ENCODE peak calls at places on chromosomes 3 and 15, in seven cellular contexts. Q is right atrium auricular region, B is cardiac fibroblast, T is bronchial epithelial cell, D is kidney epithelial cell, W is fibroblast of lung, A is WTC11. I is an unnamed sample.

GRCh38 chr15:78162038-78162437 is 12.9 kb downstream of the IDH3A start:
- DNase-seq in D (no peak), Q (no peak), B (no peak), T (no peak), A (no peak), W (no peak), I (no peak)

GRCh38 chr3:53464424-53464823 is 30.0 kb upstream of the CACNA1D start:
- DNase-seq in Q (no peak), D (peak), W (peak), B (no peak), A (no peak), T (peak), I (no peak)

GRCh38 chr15:100922192-100923040 is 3.3 kb downstream of the LRRK1 start:
- DNase-seq in W (no peak), T (no peak), A (no peak), B (no peak), D (no peak), Q (no peak), I (no peak)

GRCh38 chr3:75687323-75687722 is 23.2 kb downstream of the FRG2C start:
- DNase-seq in T (no peak), D (no peak), W (no peak), Q (no peak), A (peak), B (no peak), I (no peak)

GRCh38 chr15:48144889-48145288 is 24.1 kb downstream of the SLC24A5 start:
- DNase-seq in Q (no peak), W (peak), B (peak), T (no peak), D (no peak), A (no peak), I (no peak)

GRCh38 chr3:108662141-108662738 is 72.7 kb downstream of the DZIP3 start:
- DNase-seq in Q (no peak), W (peak), A (no peak), T (peak), B (peak), D (peak), I (peak)

GRCh38 chr3:149340310-149340933 is 7.0 kb upstream of the TM4SF18 start:
- DNase-seq in W (peak), T (peak), A (no peak), Q (no peak), D (no peak), B (peak), I (no peak)

GRCh38 chr3:101542952-101543351 is 18.7 kb upstream of the TRMT10C start:
- DNase-seq in W (no peak), B (no peak), A (no peak), D (no peak), Q (no peak), T (no peak), I (no peak)

GRCh38 chr3:193673845-193674244 is 80.8 kb downstream of the OPA1 start:
- DNase-seq in W (no peak), Q (no peak), D (no peak), A (no peak), B (no peak), T (no peak), I (peak)

GRCh38 chr15:41490355-41490754 is 3.3 kb upstream of the ITPKA start:
- DNase-seq in W (peak), A (no peak), T (peak), B (peak), Q (no peak), D (peak), I (no peak)

GRCh38 chr15:55661431-55661830 is 73.3 kb upstream of the PYGO1 start:
- DNase-seq in B (peak), W (peak), D (no peak), Q (no peak), A (no peak), T (no peak), I (no peak)

GRCh38 chr3:126941721-126942270 is 41.1 kb upstream of the PLXNA1 start:
- DNase-seq in Q (no peak), W (peak), D (peak), T (peak), B (no peak), A (no peak), I (no peak)

GRCh38 chr3:87033205-87033604 is 42.3 kb upstream of the VGLL3 start:
- DNase-seq in A (no peak), T (no peak), B (no peak), D (no peak), W (no peak), Q (no peak), I (no peak)

DNA sequence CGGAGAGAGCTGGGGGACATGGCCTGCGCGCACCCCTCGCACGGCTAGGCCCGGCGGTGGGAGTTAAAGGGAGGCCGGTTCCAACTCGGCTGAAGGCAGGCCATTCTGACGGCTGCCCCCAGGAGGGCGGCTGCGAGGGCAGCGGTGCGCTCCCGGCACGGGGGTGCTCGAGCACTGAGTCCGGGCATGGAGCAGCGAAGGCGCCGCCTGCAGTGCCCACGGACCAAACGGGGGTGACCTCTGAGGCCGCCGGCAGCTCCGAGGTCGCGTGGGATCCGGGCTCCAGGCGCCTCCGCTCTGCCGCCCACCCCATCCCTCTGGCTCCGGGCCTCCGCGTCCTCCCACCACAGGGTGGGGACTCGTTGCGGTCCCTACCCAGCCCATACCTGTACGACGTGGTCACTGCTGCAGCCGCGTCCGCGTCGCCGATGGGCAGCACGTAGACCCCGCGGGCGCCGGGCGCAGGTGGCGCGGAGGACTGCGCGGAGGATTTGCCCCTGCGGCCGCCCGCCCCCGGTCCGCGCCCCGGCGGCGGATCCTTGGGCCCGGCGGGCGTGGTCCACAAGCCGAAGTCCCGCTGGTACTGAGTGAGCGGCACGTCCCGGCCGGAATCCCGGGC is 507 bp downstream of the MAP6D1 start:
- DNase-seq in A (peak), Q (no peak), D (no peak), W (peak), T (no peak), B (no peak), I (no peak)
- TF ChIP-seq CTCF in A (no peak), Q (no peak), D (no peak), W (no peak), T (no peak), B (peak), I (no peak)

GRCh38 chr3:46205286-46205960 is 2.7 kb downstream of the CCR1 start:
- DNase-seq in W (no peak), A (no peak), B (no peak), Q (no peak), D (no peak), T (no peak), I (no peak)

GRCh38 chr3:46209751-46210470 is 1.8 kb upstream of the CCR1 start:
- DNase-seq in B (no peak), A (no peak), D (no peak), W (peak), Q (peak), T (peak), I (no peak)

GRCh38 chr3:46206284-46206683 is 1.8 kb downstream of the CCR1 start:
- DNase-seq in A (no peak), B (no peak), T (peak), W (no peak), D (no peak), Q (no peak), I (no peak)

GRCh38 chr3:46209053-46209452 is 940 bp upstream of the CCR1 start:
- DNase-seq in T (no peak), W (no peak), A (no peak), B (no peak), D (no peak), Q (no peak), I (no peak)

GRCh38 chr3:46208167-46208704 is at the start of gene CCR1:
- DNase-seq in D (no peak), B (peak), Q (no peak), W (peak), A (peak), T (peak), I (peak)
- TF ChIP-seq CTCF in D (peak), B (peak), Q (no peak), W (peak), A (peak), T (peak), I (peak)

GRCh38 chr3:58250093-58250707 is 12.6 kb downstream of the ABHD6 start:
- DNase-seq in A (no peak), B (no peak), W (no peak), Q (no peak), D (no peak), T (no peak), I (no peak)

GRCh38 chr3:58254144-58254543 is 16.6 kb downstream of the ABHD6 start:
- DNase-seq in A (no peak), T (no peak), D (no peak), B (no peak), Q (no peak), W (no peak), I (no peak)

GRCh38 chr3:58251653-58252052 is 14.1 kb downstream of the ABHD6 start:
- DNase-seq in W (no peak), T (no peak), D (no peak), B (no peak), A (no peak), Q (no peak), I (no peak)

GRCh38 chr3:58246148-58247051 is 8.8 kb downstream of the ABHD6 start:
- DNase-seq in T (no peak), Q (no peak), W (no peak), B (no peak), D (no peak), A (no peak), I (no peak)

GRCh38 chr3:58249358-58250092 is 11.9 kb downstream of the ABHD6 start:
- DNase-seq in Q (no peak), D (no peak), T (no peak), W (no peak), A (no peak), B (no peak), I (no peak)
- TF ChIP-seq CTCF in Q (no peak), D (peak), T (no peak), W (no peak), A (no peak), B (peak), I (peak)

DNA sequence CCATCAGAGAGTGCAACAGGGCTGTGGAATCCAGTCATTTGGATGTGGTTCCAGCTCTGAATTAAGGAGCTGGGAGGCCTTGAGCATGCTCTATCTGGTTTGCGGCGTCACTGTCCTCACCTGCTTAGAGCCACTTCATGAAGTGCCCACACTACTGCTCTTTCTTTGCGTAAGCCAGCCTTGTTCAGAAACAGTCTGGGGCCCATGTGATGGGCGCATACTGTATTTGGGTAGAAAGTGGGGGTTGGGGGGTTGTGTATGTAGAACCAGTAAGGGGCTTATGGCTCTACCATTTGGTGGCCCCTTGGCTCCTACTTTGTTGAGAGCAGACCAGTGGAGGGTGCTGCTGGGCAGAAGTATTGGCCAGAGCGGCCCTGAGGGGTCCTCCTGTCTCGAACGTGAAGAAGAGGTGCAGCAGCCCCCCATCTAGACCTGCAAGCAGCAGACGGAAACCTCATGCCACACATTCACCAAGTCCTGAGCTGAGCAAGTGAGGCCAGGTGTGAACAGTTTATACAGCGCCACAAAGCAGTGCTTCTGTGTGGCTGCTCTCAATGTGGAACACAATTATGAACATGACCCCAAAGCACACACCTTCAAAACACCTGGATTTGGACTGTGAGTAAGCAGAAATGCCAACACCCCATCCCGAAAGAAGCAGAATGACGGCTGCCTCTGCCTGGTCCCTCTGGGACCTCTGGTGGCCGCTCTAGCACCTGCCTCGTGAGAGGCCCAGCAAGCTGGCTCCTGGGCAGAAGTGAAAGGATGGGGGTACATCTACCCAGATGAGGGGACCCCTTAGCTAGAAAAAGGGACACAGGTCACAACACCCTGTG is 26.6 kb downstream of the SRPRB start:
- DNase-seq in B (no peak), D (no peak), T (no peak), A (no peak), Q (no peak), W (no peak), I (no peak)
- TF ChIP-seq CTCF in B (no peak), D (peak), T (peak), A (no peak), Q (no peak), W (no peak), I (peak)

GRCh38 chr15:31362121-31362520 is 35.5 kb downstream of the KLF13 start:
- DNase-seq in Q (no peak), T (no peak), W (no peak), B (no peak), A (no peak), D (no peak), I (no peak)

GRCh38 chr15:31360843-31361763 is 34.5 kb downstream of the KLF13 start:
- DNase-seq in T (peak), W (no peak), B (no peak), Q (no peak), D (no peak), A (no peak), I (no peak)

GRCh38 chr15:31362886-31363285 is 36.3 kb downstream of the KLF13 start:
- DNase-seq in Q (no peak), D (no peak), B (no peak), A (no peak), W (no peak), T (no peak), I (no peak)

GRCh38 chr15:31360158-31360561 is 33.5 kb downstream of the KLF13 start:
- DNase-seq in W (no peak), B (no peak), A (no peak), T (no peak), Q (no peak), D (no peak), I (no peak)

GRCh38 chr15:31361764-31362120 is 35.1 kb downstream of the KLF13 start:
- DNase-seq in B (peak), Q (no peak), D (no peak), A (no peak), W (no peak), T (no peak), I (no peak)
- TF ChIP-seq CTCF in B (no peak), Q (no peak), D (no peak), A (no peak), W (no peak), T (no peak), I (no peak)

DNA sequence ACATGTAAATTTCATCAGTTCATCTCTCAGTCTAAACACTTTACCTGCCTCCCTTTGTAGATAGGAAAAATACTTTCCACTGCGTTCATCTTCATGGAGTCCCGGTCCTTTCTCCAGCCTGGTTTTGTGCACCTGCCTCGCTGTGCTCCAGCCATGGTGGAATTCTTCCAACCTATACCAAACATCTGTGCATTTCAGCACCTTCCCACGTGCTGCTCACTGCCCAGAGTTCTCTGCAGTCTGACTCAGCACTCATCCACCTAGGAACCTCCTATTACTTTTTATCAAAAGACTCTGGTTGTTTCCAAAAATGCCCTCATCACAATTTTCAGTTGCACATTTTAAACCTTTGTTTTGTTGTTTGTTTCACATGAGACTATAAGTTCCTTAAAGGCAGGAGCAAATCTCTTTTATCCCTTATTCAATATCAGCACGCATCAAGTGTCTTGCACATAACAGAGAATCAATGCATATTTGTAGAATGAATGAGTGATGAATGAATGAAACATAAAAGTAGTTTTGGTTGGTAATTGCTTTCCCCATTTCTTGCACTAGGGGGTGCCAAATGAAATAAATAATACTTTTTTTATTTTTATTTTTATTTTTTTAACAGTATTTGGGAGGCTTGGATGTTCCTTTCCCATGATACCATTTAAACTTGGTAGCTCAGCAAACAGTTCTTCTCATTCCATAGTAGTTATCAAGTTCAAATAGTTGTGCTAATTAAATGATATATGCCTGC is 30.2 kb upstream of the ADAMTS9 start:
- DNase-seq in D (no peak), B (peak), A (no peak), Q (no peak), W (no peak), T (peak), I (no peak)
- TF ChIP-seq CTCF in D (peak), B (peak), A (peak), Q (no peak), W (peak), T (peak), I (peak)

GRCh38 chr15:75508741-75509532 is 57.4 kb upstream of the SIN3A start:
- DNase-seq in Q (no peak), B (peak), T (peak), D (no peak), W (peak), A (no peak), I (no peak)
- TF ChIP-seq CTCF in Q (peak), B (peak), T (peak), D (peak), W (peak), A (no peak), I (peak)

DNA sequence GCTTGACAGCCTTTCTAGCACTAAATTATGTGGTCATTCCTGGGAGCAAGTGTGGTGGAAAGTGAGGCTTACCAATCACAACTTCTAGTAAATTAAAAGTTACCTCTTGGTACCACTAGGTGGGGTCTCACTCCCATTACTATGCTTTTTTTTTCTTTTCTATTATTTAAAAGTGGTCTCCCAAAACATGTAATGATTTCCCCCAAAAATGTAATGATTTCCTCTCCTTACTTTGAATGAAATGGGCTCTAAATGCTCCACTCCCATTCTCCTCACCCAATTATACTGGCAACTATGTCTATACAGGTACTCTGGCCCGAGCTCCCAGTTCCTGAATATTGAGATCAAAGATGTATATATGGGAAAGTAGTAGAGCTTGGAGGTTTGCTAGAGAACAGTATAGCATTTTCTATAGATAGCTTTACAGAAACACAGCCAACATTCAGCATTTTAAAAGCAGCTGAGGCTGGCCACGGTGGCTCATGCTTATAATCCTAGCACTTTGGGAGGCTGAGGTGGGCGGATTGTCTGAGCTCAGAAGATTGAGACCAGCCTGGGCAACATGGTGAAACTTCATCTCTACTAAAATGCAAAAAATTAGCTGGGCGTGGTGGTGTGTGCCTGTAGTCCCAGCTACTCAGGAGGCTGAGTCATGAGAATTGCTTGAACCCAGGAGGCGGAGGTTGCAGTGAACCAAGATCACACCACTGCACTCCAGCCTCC is 70.9 kb downstream of the DCUN1D1 start:
- DNase-seq in Q (no peak), T (peak), D (peak), A (no peak), B (peak), W (peak), I (no peak)
- TF ChIP-seq CTCF in Q (no peak), T (peak), D (peak), A (peak), B (peak), W (peak), I (peak)

GRCh38 chr3:121975702-121976302 is 46.2 kb downstream of the ILDR1 start:
- DNase-seq in B (no peak), Q (no peak), T (peak), D (no peak), A (no peak), W (no peak), I (no peak)
- TF ChIP-seq CTCF in B (no peak), Q (no peak), T (no peak), D (no peak), A (no peak), W (no peak), I (no peak)

I was measured in neural crest cell.